ENCODE peak calls at places on chromosome 6, in five cellular contexts. N is K562, X is A549, F is transverse colon, T is ovary. U is an unnamed sample.

GRCh38 chr6:273441-274111 is 18.7 kb upstream of the DUSP22 start:
- DNase-seq in N (no peak), T (no peak), F (no peak), X (no peak), U (no peak)

GRCh38 chr6:41707565-41708200 is 27.7 kb downstream of the TFEB start:
- DNase-seq in X (no peak), N (no peak), F (no peak), T (no peak), U (no peak)

GRCh38 chr6:110549277-110549676 is 72.9 kb upstream of the SLC22A16 start:
- DNase-seq in T (no peak), N (peak), X (no peak), F (no peak), U (no peak)

GRCh38 chr6:130190701-130191375 is 31.9 kb downstream of the SAMD3 start:
- DNase-seq in T (no peak), X (no peak), N (no peak), F (no peak), U (no peak)

GRCh38 chr6:2157441-2158127 is 87.8 kb downstream of the GMDS start:
- DNase-seq in F (no peak), X (no peak), T (no peak), N (no peak), U (no peak)

GRCh38 chr6:142518761-142519160 is 217.0 kb downstream of the ADGRG6 start:
- DNase-seq in N (no peak), T (no peak), F (no peak), X (no peak), U (no peak)

GRCh38 chr6:111646942-111647341 is 41.3 kb upstream of the TRAF3IP2 start:
- DNase-seq in T (peak), N (no peak), X (no peak), F (no peak), U (peak)

GRCh38 chr6:13677878-13678254 is 33.8 kb downstream of the RANBP9 start:
- DNase-seq in X (peak), F (no peak), T (no peak), N (peak), U (no peak)

GRCh38 chr6:157614026-157614484 is 209.0 kb upstream of the SNX9 start:
- DNase-seq in X (no peak), N (no peak), F (peak), T (no peak), U (no peak)

GRCh38 chr6:15493437-15494168 is 169.2 kb downstream of the DTNBP1 start:
- DNase-seq in T (no peak), F (no peak), N (no peak), X (no peak), U (no peak)

GRCh38 chr6:10404799-10405524 is 9.9 kb downstream of the TFAP2A start:
- DNase-seq in X (no peak), T (no peak), N (peak), F (no peak), U (no peak)

GRCh38 chr6:137952247-137952646 is 85.2 kb downstream of the TNFAIP3 start:
- DNase-seq in T (no peak), N (no peak), F (no peak), X (no peak), U (no peak)

GRCh38 chr6:2857580-2858337 is 16.1 kb upstream of the SERPINB1 start:
- DNase-seq in N (peak), T (peak), X (peak), F (peak), U (no peak)

GRCh38 chr6:11911535-11911934 is 100.6 kb upstream of the HIVEP1 start:
- DNase-seq in T (no peak), X (no peak), N (no peak), F (no peak), U (no peak)

GRCh38 chr6:134004714-134005113 is 47.7 kb downstream of the SLC2A12 start:
- DNase-seq in F (no peak), N (no peak), X (no peak), T (no peak), U (no peak)

DNA sequence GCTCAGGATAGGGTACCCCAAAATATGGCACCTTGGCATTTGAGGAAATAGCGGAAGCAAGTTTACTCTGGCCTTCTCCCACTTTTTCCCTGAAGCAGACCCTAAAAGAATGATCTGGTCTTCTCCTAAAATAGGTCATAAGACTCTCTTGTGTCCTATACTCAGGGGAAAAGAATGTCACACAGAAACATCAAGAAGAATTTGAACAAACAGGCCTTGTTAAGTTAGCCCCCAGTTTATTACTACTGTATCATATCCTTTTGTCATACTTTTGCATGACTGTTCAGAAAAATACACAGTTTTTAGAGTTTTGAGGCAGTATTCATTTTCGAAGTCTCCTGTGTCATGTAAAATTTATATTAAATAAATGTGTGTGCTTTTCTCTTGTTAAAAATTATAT is 12.5 kb downstream of the TAAR2 start:
- DNase-seq in T (no peak), F (no peak), N (no peak), X (no peak), U (no peak)
- H3K27ac ChIP-seq in T (no peak), F (no peak), N (no peak), X (no peak), U (no peak)

DNA sequence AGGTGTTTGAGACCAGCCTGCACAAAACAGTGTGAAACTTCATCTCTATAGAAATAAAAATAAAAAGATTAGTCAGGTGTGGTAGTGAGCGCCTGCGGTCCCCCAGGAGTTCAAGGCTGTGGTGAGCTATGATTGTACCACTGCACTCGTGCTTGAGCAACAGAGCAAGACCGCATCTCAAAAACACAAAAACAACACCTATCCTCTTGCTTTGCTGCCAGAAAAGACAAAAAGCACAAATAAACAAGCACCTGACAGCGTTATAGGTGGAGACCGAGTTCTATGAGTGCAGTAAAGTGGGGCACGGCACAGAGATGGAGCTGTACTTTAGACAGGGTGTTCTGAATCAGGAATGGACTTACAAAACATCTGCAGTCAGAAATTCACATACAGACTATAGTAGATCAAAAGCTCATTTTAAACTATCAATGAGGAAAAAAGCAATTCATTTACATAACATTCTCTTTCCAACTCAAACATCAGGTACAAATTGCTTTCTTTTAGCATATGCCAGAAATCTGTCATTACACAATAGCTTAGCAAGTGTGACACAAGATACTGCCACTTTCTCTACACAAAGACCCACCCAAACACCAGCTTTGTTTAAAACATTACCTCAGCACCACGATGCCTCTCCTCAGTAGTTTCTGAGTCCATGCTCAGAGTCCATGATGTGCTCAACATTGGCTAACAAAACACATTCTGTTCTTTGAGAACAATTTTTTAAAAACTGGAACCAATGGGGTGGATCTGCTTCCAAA is 10.1 kb downstream of the EZR start:
- DNase-seq in T (no peak), F (no peak), X (no peak), N (no peak), U (no peak)
- TF ChIP-seq EP300 in T (no peak), F (no peak), X (no peak), N (no peak), U (no peak)

GRCh38 chr6:45835725-45836437 is 179.8 kb downstream of the CLIC5 start:
- DNase-seq in N (no peak), T (no peak), F (no peak), X (no peak), U (no peak)
- TF ChIP-seq CTCF in N (no peak), T (no peak), F (no peak), X (no peak), U (no peak)

GRCh38 chr6:29656798-29657197 is at the start of gene MOG:
- DNase-seq in F (no peak), T (no peak), X (no peak), N (no peak), U (no peak)
- H3K27ac ChIP-seq in F (no peak), T (no peak), X (no peak), N (no peak), U (no peak)

DNA sequence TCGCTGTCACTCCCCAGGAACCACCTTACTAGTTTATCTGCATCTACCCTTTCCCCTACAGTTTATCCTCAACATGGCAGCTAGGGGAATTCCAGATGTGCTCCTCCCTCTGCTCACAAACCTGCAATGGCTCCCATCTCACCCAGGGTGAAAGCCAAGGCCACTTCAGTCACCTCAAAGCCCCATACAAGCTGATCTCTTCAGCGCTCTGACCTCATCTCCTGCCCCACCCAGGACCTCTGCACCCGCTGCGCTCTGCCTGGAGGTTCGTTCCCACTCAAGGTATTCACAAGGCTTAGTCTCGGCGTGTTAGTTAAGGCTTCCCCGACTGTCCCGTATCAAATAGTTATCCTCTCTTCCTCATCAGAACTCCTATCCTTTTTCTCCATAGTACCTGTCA is 28.6 kb upstream of the SPDEF start:
- DNase-seq in T (no peak), X (no peak), N (no peak), F (no peak), U (no peak)
- TF ChIP-seq EP300 in T (no peak), X (no peak), N (no peak), F (no peak), U (no peak)

DNA sequence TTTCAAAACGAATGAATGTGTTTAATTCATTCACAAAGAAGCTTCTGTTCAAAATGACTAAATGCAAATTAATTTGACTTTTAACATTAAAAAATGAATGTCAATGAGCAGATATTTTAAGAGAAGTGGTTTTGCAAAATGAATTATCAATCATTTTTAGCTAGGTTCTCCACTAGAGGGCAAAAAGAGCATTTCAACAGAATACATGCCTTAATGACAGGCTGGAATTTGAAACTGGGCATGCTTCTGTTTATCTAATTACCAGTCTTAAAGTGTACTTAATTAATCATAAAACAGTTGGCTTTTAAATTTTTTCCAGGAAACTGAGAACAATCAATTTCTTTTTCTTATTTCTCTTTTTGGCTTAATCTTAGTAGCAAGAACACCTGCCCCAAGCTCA is 63.8 kb upstream of the TINAG start:
- DNase-seq in N (no peak), T (no peak), X (peak), F (no peak), U (no peak)
- TF ChIP-seq CTCF in N (no peak), T (no peak), X (peak), F (peak), U (no peak)

GRCh38 chr6:46204880-46205650 is 34.3 kb upstream of the ENPP5 start:
- DNase-seq in N (no peak), T (no peak), F (no peak), X (no peak), U (no peak)
- H3K27ac ChIP-seq in N (no peak), T (no peak), F (no peak), X (no peak), U (no peak)

GRCh38 chr6:21592953-21593352 is 598 bp upstream of the SOX4 start:
- DNase-seq in T (no peak), X (no peak), F (no peak), N (no peak), U (no peak)

GRCh38 chr6:21595265-21595950 is 1.9 kb downstream of the SOX4 start:
- DNase-seq in F (peak), T (peak), X (peak), N (no peak), U (peak)

GRCh38 chr6:21594427-21595264 is 1.1 kb downstream of the SOX4 start:
- DNase-seq in X (peak), F (peak), N (peak), T (peak), U (peak)

GRCh38 chr6:21593927-21594421 is 423 bp downstream of the SOX4 start:
- DNase-seq in X (no peak), F (peak), T (no peak), N (no peak), U (no peak)

GRCh38 chr6:21593412-21593926 is at the start of gene SOX4:
- DNase-seq in T (peak), X (peak), F (peak), N (peak), U (peak)
- TF ChIP-seq EP300 in T (no peak), X (no peak), F (no peak), N (no peak), U (peak)

DNA sequence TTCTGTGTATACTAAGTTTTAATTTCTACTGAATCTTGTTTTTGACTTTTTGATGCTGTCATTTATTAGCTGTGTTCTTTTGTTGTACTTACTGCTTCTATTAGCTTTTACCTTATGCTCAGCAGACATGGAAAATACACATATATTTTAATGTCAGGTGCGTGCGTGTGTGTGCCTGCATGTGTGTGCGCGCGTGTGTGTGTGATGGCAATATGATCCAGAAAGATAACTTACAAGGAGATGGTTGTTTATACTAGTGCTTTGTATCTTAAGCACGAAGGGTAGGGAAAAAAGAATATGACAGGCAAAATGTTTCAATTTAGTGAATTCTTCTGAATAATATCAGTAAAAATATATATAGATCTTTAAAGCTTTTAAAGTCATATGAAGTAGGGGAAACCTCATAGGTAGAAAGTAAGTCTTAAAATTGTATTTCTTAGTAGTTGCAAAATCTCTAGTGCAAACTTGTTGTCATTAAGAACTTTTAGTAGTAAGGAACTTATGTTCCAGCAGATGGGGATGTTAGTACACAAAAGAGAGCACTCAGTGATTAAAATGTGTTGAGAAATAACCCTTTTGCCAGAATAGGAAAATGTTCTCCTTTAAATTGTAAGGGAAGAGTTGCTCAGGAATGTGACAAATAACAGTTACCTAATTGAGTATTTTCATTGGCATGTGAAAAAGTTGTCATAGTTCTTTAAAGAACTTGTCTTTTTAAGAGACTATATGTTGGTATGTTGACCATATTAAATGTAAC is 13.2 kb downstream of the QKI start:
- DNase-seq in F (no peak), T (no peak), N (peak), X (peak), U (no peak)
- TF ChIP-seq CTCF in F (peak), T (peak), N (no peak), X (peak), U (peak)